ENCODE peak calls at places on chromosomes 2 and 18, in five cellular contexts. R is ELF-1; C is stimulated activated CD8-positive, alpha-beta memory T cell treated with anti-CD3 and anti-CD28 coated beads, Interleukin-4, amount 100 ng/mL, for 48 hours; H is left colon; S is SK-N-SH. D is an unnamed sample.
A peak's percentile ranks its signal among the peaks of the same experiment; 100 is the strongest.

GRCh38 chr2:72278046-72278445 is 130.4 kb upstream of the CYP26B1 start:
- DNase-seq in R (no peak), C (no peak), H (no peak), S (no peak), D (no peak)

GRCh38 chr2:95017308-95017630 is 8.2 kb upstream of the MAL start:
- DNase-seq in R (no peak), C (no peak), H (no peak), S (no peak), D (no peak)

GRCh38 chr18:74702951-74703350 is 105.3 kb downstream of the ZNF407 start:
- DNase-seq in R (no peak), C (no peak), H (no peak), S (no peak), D (no peak)

GRCh38 chr2:112275887-112276773 is 733 bp downstream of the ZC3H6 start:
- DNase-seq in R (peak; percentile 91), C (peak; percentile 84), H (peak; percentile 84), S (peak; percentile 94), D (peak; percentile 44)

GRCh38 chr2:196233033-196233807 is 61.8 kb upstream of the STK17B start:
- DNase-seq in R (no peak), C (no peak), H (peak; percentile 25), S (no peak), D (no peak)

GRCh38 chr2:78024991-78025390 is 502.8 kb upstream of the LRRTM4 start:
- DNase-seq in R (no peak), C (no peak), H (no peak), S (no peak), D (no peak)

GRCh38 chr2:75705921-75706320 is 4.8 kb downstream of the GCFC2 start:
- DNase-seq in R (no peak), C (no peak), H (no peak), S (no peak), D (no peak)

GRCh38 chr2:158845444-158845843 is 50.3 kb downstream of the DAPL1 start:
- DNase-seq in R (no peak), C (no peak), H (no peak), S (no peak), D (no peak)

D was measured in GM18507.